ENCODE peak calls at places on chromosome 15, in nine cellular contexts. N, T, L, O, V, H, U, P and G are unnamed samples.

GRCh38 chr15:98442379-98442833 is 205.9 kb upstream of the IGF1R start:
- DNase-seq in N (peak; percentile 66), T (no peak), L (peak; percentile 86), O (peak; percentile 39), V (peak; percentile 57), H (peak; percentile 81), U (no peak), P (no peak), G (peak; percentile 82)

GRCh38 chr15:77503764-77504163 is 83.1 kb downstream of the HMG20A start:
- DNase-seq in N (no peak), T (no peak), L (no peak), O (no peak), V (no peak), H (no peak), U (no peak), P (no peak), G (no peak)

GRCh38 chr15:52150878-52151277 is 38.3 kb upstream of the BCL2L10 start:
- DNase-seq in N (no peak), T (no peak), L (no peak), O (no peak), V (no peak), H (no peak), U (no peak), P (no peak), G (no peak)

GRCh38 chr15:31347067-31347975 is 20.7 kb downstream of the KLF13 start:
- DNase-seq in N (no peak), T (peak; percentile 65), L (no peak), O (no peak), V (no peak), H (no peak), U (no peak), P (peak; percentile 54), G (no peak)

GRCh38 chr15:101152914-101153313 is 98.9 kb downstream of the CHSY1 start:
- DNase-seq in N (no peak), T (no peak), L (no peak), O (no peak), V (no peak), H (no peak), U (peak; percentile 38), P (no peak), G (no peak)

GRCh38 chr15:59165726-59166125 is 40.9 kb upstream of the LDHAL6B start:
- DNase-seq in N (peak; percentile 23), T (no peak), L (peak; percentile 88), O (no peak), V (no peak), H (peak; percentile 42), U (no peak), P (no peak), G (no peak)

GRCh38 chr15:45102226-45102625 is 11.7 kb downstream of the DUOX2 start:
- DNase-seq in N (no peak), T (no peak), L (no peak), O (no peak), V (no peak), H (no peak), U (no peak), P (no peak), G (no peak)

GRCh38 chr15:69903476-69904295 is 194.0 kb downstream of the TLE3 start:
- DNase-seq in N (no peak), T (no peak), L (no peak), O (no peak), V (no peak), H (no peak), U (no peak), P (no peak), G (no peak)

GRCh38 chr15:40501487-40501886 is 30.7 kb downstream of the CHST14 start:
- DNase-seq in N (no peak), T (no peak), L (peak; percentile 62), O (no peak), V (no peak), H (no peak), U (no peak), P (no peak), G (no peak)

GRCh38 chr15:101378356-101378755 is 83.3 kb upstream of the SNRPA1 start:
- DNase-seq in N (no peak), T (no peak), L (no peak), O (no peak), V (no peak), H (no peak), U (peak; percentile 17), P (no peak), G (no peak)

GRCh38 chr15:62209821-62210220 is 44.7 kb upstream of the C2CD4B start:
- DNase-seq in N (no peak), T (no peak), L (peak; percentile 83), O (no peak), V (no peak), H (no peak), U (no peak), P (no peak), G (no peak)

GRCh38 chr15:43134157-43134637 is 811 bp downstream of the TMEM62 start:
- DNase-seq in N (no peak), T (no peak), L (peak; percentile 31), O (no peak), V (no peak), H (peak; percentile 47), U (no peak), P (no peak), G (no peak)

GRCh38 chr15:93073465-93073952 is 15.5 kb downstream of the RGMA start:
- DNase-seq in N (no peak), T (no peak), L (no peak), O (peak; percentile 53), V (no peak), H (no peak), U (no peak), P (peak; percentile 53), G (no peak)

GRCh38 chr15:37014137-37014536 is 86.2 kb downstream of the MEIS2 start:
- DNase-seq in N (no peak), T (no peak), L (no peak), O (no peak), V (no peak), H (no peak), U (no peak), P (no peak), G (peak; percentile 78)

GRCh38 chr15:37016287-37016686 is 84.1 kb downstream of the MEIS2 start:
- DNase-seq in N (no peak), T (no peak), L (no peak), O (peak; percentile 51), V (no peak), H (no peak), U (no peak), P (no peak), G (no peak)

GRCh38 chr15:37015476-37015875 is 84.9 kb downstream of the MEIS2 start:
- DNase-seq in N (no peak), T (no peak), L (no peak), O (no peak), V (no peak), H (no peak), U (no peak), P (no peak), G (no peak)

GRCh38 chr15:37014566-37014965 is 85.8 kb downstream of the MEIS2 start:
- DNase-seq in N (no peak), T (no peak), L (no peak), O (no peak), V (no peak), H (no peak), U (no peak), P (no peak), G (no peak)

GRCh38 chr15:37015025-37015424 is 85.3 kb downstream of the MEIS2 start:
- DNase-seq in N (no peak), T (no peak), L (peak; percentile 35), O (no peak), V (no peak), H (no peak), U (no peak), P (no peak), G (peak; percentile 74)
- H3K4me1 ChIP-seq in N (peaks cover 9% of the 10 kb centered on the region), T (no peaks in the 10 kb centered on the region), L (no peaks in the 10 kb centered on the region), O (no peaks in the 10 kb centered on the region), V (no peaks in the 10 kb centered on the region), H (no peaks in the 10 kb centered on the region), U (no peaks in the 10 kb centered on the region), P (no peaks in the 10 kb centered on the region), G (peaks cover 58% of the 10 kb centered on the region)

DNA sequence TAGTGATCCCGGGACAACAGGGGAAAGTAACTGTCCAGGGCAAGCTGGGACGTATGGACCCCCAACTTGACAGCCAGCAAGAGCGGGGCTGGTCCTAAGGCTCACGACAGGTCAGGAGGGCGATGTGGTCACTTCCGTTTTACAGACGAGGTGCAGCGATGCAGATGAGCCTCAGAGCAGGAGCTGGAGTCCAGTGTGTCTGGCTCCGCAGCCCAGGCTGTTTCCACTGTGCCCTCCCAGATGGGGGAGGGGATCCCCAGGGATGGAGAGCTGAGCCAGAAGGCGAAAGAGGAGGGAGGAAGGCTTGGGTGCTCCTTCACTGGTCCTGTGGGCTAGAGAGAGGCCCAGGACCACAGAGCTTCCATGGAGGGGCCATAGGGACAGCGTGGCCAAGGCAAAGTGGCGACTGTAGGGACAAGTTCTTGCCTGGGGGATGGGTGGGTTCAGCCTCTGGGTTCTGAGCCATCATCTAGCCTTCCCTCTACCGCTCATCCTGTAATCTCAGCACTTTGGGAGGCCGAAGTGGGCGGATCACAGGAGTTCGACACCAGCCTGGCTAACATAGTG is 5.7 kb downstream of the SNX33 start:
- DNase-seq in N (no peak), T (no peak), L (no peak), O (no peak), V (no peak), H (no peak), U (peak; percentile 78), P (no peak), G (no peak)
- H3K36me3 ChIP-seq in N (peaks cover 8% of the 10 kb centered on the region), T (no peaks in the 10 kb centered on the region), L (peaks cover 10% of the 10 kb centered on the region), O (no peaks in the 10 kb centered on the region), V (peaks cover 2% of the 10 kb centered on the region), H (no peaks in the 10 kb centered on the region), U (peaks cover 60% of the 10 kb centered on the region), P (peaks cover 4% of the 10 kb centered on the region), G (no peaks in the 10 kb centered on the region)

GRCh38 chr15:29695486-29696167 is 126.6 kb downstream of the TJP1 start:
- DNase-seq in N (no peak), T (no peak), L (no peak), O (no peak), V (no peak), H (peak; percentile 11), U (no peak), P (no peak), G (no peak)
- TF ChIP-seq CTCF in N (no peak), T (no peak), L (no peak), O (no peak), V (peak; percentile 50), H (peak; percentile 8), U (no peak), P (no peak), G (no peak)

GRCh38 chr15:67084561-67084960 is 19.2 kb downstream of the SMAD3 start:
- DNase-seq in N (no peak), T (no peak), L (no peak), O (no peak), V (no peak), H (no peak), U (no peak), P (no peak), G (no peak)

GRCh38 chr15:67085818-67086649 is 20.6 kb downstream of the SMAD3 start:
- DNase-seq in N (no peak), T (no peak), L (peak; percentile 88), O (no peak), V (no peak), H (peak; percentile 98), U (no peak), P (no peak), G (peak; percentile 96)

GRCh38 chr15:67087507-67088172 is 22.2 kb downstream of the SMAD3 start:
- DNase-seq in N (no peak), T (no peak), L (no peak), O (no peak), V (no peak), H (no peak), U (no peak), P (no peak), G (no peak)

GRCh38 chr15:67085237-67085817 is 19.9 kb downstream of the SMAD3 start:
- DNase-seq in N (no peak), T (no peak), L (no peak), O (no peak), V (no peak), H (no peak), U (no peak), P (no peak), G (no peak)

GRCh38 chr15:67086650-67086941 is 21.2 kb downstream of the SMAD3 start:
- DNase-seq in N (no peak), T (no peak), L (no peak), O (no peak), V (no peak), H (no peak), U (no peak), P (no peak), G (no peak)
- H3K4me1 ChIP-seq in N (peaks cover 60% of the 10 kb centered on the region), T (peaks cover 67% of the 10 kb centered on the region), L (peaks cover 48% of the 10 kb centered on the region), O (peaks cover 25% of the 10 kb centered on the region), V (peaks cover 97% of the 10 kb centered on the region), H (peaks cover 73% of the 10 kb centered on the region), U (no peaks in the 10 kb centered on the region), P (peaks cover 3% of the 10 kb centered on the region), G (peaks cover 80% of the 10 kb centered on the region)